ENCODE peak calls at places on chromosomes 1 and 21, in five cellular contexts. C is tibial artery, I is fibroblast of villous mesenchyme, Z is dorsolateral prefrontal cortex, X is upper lobe of right lung. D is an unnamed sample.

GRCh38 chr1:208158640-208159541 is 85.3 kb downstream of the PLXNA2 start:
- DNase-seq in C (peak; percentile 38), I (peak; percentile 25), Z (no peak), X (no peak), D (no peak)

GRCh38 chr1:60222492-60223369 is 149.2 kb upstream of the C1orf87 start:
- DNase-seq in C (no peak), I (no peak), Z (no peak), X (no peak), D (no peak)

GRCh38 chr1:167770127-167770526 is 48.3 kb downstream of the MPZL1 start:
- DNase-seq in C (no peak), I (no peak), Z (no peak), X (no peak), D (no peak)

GRCh38 chr1:41366428-41367101 is 5.3 kb downstream of the FOXO6 start:
- DNase-seq in C (no peak), I (no peak), Z (no peak), X (peak; percentile 73), D (no peak)

GRCh38 chr1:2614145-2614544 is 18.7 kb downstream of the MMEL1 start:
- DNase-seq in C (no peak), I (no peak), Z (no peak), X (no peak), D (no peak)

GRCh38 chr1:203420220-203420705 is 55.3 kb upstream of the PRELP start:
- DNase-seq in C (no peak), I (no peak), Z (no peak), X (no peak), D (no peak)

GRCh38 chr1:161172776-161173376 is 4.4 kb downstream of the B4GALT3 start:
- DNase-seq in C (no peak), I (peak; percentile 94), Z (no peak), X (no peak), D (peak; percentile 100)

GRCh38 chr1:234438579-234438978 is 40.4 kb downstream of the TARBP1 start:
- DNase-seq in C (no peak), I (no peak), Z (no peak), X (no peak), D (no peak)

GRCh38 chr1:231950732-231951131 is 324.1 kb downstream of the DISC1 start:
- DNase-seq in C (no peak), I (no peak), Z (no peak), X (no peak), D (no peak)

GRCh38 chr21:15441060-15441493 is 288.7 kb upstream of the USP25 start:
- DNase-seq in C (no peak), I (no peak), Z (no peak), X (no peak), D (no peak)

GRCh38 chr1:36109041-36109679 is 15.9 kb downstream of the COL8A2 start:
- DNase-seq in C (no peak), I (peak; percentile 86), Z (no peak), X (no peak), D (peak; percentile 53)

GRCh38 chr1:41843378-41843777 is 75.3 kb downstream of the HIVEP3 start:
- DNase-seq in C (no peak), I (peak; percentile 63), Z (no peak), X (no peak), D (peak; percentile 44)

GRCh38 chr1:93716974-93717373 is 35.3 kb upstream of the BCAR3 start:
- DNase-seq in C (no peak), I (no peak), Z (no peak), X (no peak), D (peak; percentile 75)

GRCh38 chr1:175376194-175376593 is 183.6 kb upstream of the KIAA0040 start:
- DNase-seq in C (no peak), I (peak; percentile 37), Z (no peak), X (no peak), D (peak; percentile 12)

GRCh38 chr1:226268421-226269124 is 40.4 kb downstream of the LIN9 start:
- DNase-seq in C (no peak), I (peak; percentile 17), Z (no peak), X (no peak), D (peak; percentile 84)

GRCh38 chr1:108678696-108679095 is 13.4 kb upstream of the PRPF38B start:
- DNase-seq in C (no peak), I (peak; percentile 13), Z (no peak), X (no peak), D (no peak)

GRCh38 chr1:22930235-22930912 is 42.3 kb downstream of the LACTBL1 start:
- DNase-seq in C (peak; percentile 61), I (peak; percentile 33), Z (peak; percentile 43), X (peak; percentile 71), D (peak; percentile 28)

GRCh38 chr1:226532553-226532952 is 16.0 kb upstream of the STUM start:
- DNase-seq in C (no peak), I (no peak), Z (no peak), X (no peak), D (no peak)

GRCh38 chr1:242425232-242425631 is 99.3 kb downstream of the PLD5 start:
- DNase-seq in C (no peak), I (no peak), Z (no peak), X (no peak), D (peak; percentile 16)

GRCh38 chr1:68955424-68955823 is 458.5 kb upstream of the DEPDC1 start:
- DNase-seq in C (no peak), I (peak; percentile 2), Z (no peak), X (no peak), D (peak; percentile 25)

GRCh38 chr1:158177705-158178450 is 2.8 kb upstream of the CD1D start:
- DNase-seq in C (peak; percentile 94), I (peak; percentile 66), Z (peak; percentile 75), X (peak; percentile 97), D (peak; percentile 46)

GRCh38 chr21:43662286-43662685 is 2.9 kb downstream of the RRP1B start:
- DNase-seq in C (no peak), I (no peak), Z (no peak), X (no peak), D (peak; percentile 78)

GRCh38 chr1:82162526-82163420 is 362.0 kb downstream of the ADGRL2 start:
- DNase-seq in C (no peak), I (no peak), Z (no peak), X (no peak), D (no peak)

GRCh38 chr1:243708210-243708609 is 141.8 kb downstream of the AKT3 start:
- DNase-seq in C (no peak), I (no peak), Z (no peak), X (no peak), D (no peak)

GRCh38 chr1:105294838-105295237 is 1545.1 kb downstream of the AMY1C start:
- DNase-seq in C (no peak), I (no peak), Z (no peak), X (no peak), D (no peak)

GRCh38 chr1:180571060-180571831 is 12.5 kb downstream of the OVAAL start:
- DNase-seq in C (no peak), I (peak; percentile 33), Z (no peak), X (no peak), D (no peak)

GRCh38 chr1:200888349-200888838 is 6.3 kb upstream of the INAVA start:
- DNase-seq in C (no peak), I (no peak), Z (no peak), X (no peak), D (no peak)

GRCh38 chr1:167171286-167171929 is 49.3 kb upstream of the POU2F1 start:
- DNase-seq in C (no peak), I (no peak), Z (no peak), X (no peak), D (peak; percentile 52)

GRCh38 chr1:209585672-209586071 is 2.2 kb downstream of the CAMK1G start:
- DNase-seq in C (no peak), I (peak; percentile 48), Z (peak; percentile 66), X (peak; percentile 72), D (no peak)

GRCh38 chr1:55310517-55310927 is 95.4 kb upstream of the USP24 start:
- DNase-seq in C (no peak), I (peak; percentile 92), Z (no peak), X (no peak), D (peak; percentile 99)

DNA sequence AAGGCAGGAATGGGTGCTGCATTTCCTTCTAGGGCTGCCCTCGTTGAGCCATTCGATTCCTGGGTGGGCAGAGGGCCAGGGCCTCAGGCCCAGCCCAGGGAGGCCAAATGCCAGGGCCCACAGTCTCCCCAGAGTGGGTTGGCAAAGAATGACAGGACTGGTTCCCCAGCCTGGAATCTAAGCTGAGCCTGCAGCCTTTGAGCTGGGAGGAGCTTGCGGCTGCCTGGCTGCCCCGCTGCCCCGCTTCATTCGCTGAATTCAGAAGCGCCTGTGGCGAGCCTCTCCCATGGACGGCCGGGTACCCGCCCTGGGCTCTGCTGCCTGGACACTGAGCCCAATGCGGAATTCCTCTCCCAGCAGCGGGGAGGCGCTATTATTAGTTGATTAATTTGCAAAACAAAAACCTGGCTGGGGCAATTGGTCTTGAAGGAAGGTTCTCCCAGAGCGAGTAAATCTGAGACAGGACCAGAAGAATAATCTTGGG is 32.3 kb upstream of the TARDBP start:
- DNase-seq in C (peak; percentile 92), I (peak; percentile 55), Z (peak; percentile 87), X (peak; percentile 88), D (peak; percentile 33)
- TF ChIP-seq CTCF in C (peak; percentile 28), I (no peak), Z (peak; percentile 45), X (peak; percentile 39), D (peak; percentile 11)

DNA sequence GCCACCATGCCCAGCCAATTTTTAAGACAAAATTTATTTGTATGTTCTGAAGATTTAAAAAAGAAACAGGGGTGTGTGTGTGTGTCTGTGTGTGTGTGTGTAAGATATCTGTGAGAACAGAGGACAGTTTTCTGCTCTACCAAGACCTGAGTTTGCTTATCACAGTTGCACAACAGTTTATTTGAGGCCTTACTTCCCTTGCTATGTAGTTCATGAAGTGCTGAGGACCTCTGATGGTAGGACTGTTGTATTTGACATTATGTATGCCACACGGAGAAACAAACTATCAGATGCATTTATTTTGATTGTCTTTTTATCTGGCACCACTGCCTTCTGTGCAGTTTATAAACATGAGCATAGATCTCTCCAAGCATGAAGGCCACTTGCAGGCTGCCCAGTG is 355.2 kb downstream of the PBX1 start:
- DNase-seq in C (no peak), I (peak; percentile 77), Z (no peak), X (no peak), D (peak; percentile 60)
- TF ChIP-seq CTCF in C (no peak), I (peak; percentile 60), Z (peak; percentile 20), X (peak; percentile 28), D (peak; percentile 44)

DNA sequence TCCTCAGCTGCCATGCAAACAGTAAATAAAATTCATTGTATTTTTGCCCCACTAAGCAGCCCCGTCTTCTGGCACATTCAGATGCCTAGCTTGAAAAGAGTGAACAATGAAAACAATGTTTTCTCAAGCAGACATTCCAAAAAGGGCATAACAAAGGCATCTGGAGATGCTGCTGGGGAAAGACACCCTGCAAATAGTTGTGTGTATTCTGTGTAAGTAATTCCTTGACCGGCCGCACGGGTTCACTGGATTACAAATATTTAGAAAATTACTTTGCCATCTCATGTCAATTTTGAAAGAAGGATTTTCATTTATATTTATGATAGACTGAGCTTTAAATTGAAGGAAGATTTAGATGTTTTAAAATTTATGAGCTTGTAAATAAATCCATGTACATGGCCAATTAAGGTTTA is 142.2 kb downstream of the SLC45A1 start:
- DNase-seq in C (no peak), I (no peak), Z (no peak), X (no peak), D (no peak)
- TF ChIP-seq CTCF in C (no peak), I (peak; percentile 26), Z (peak; percentile 53), X (no peak), D (no peak)

DNA sequence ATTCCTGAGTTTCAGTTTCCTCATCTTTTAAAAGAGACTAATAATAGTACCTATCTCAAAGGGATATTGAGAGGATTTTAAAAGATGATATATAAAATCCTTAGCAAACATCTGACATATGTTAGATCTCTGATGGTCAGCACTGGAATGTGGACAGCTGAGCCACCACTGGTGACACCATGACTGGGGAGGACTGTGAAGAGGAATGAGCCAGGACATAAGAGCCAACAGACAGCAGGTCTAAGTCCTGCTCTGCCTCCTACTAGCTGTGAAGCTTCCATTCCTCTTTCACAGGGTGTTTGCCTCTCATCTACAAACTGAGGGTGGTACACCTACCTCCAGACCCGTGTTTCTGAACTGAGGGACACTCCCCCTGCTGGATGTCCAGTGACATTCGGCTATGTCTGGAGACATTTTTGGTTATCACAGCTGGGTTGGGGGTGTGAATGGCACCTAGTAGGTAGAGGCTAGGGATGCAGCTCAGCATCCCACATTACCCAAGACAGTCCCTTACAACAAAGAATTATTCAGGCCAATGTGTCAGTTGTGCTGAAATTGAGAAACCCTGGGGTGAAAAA is 109.1 kb upstream of the OLIG2 start:
- DNase-seq in C (no peak), I (no peak), Z (no peak), X (no peak), D (peak; percentile 5)
- TF ChIP-seq CTCF in C (no peak), I (peak; percentile 35), Z (no peak), X (no peak), D (peak; percentile 37)

D was measured in fibroblast of mammary gland.